ENCODE peak calls at places on chromosomes 16 and 17, in seven cellular contexts. F is ovary; K is upper lobe of right lung; G is HepG2; H is GM23248; C is CD4-positive, alpha-beta T cell; M is heart right ventricle. Z is an unnamed sample. For H3K27me3, the result is how much of the 10 kb centered on the place peaks cover.

GRCh38 chr17:33522623-33523022 is 229.5 kb upstream of the ASIC2 start:
- DNase-seq in F (no peak), M (no peak), G (no peak), H (no peak), K (no peak), C (no peak), Z (no peak)

GRCh38 chr16:30004424-30004776 is 6.4 kb downstream of the DOC2A start:
- DNase-seq in K (no peak), G (no peak), M (no peak), F (no peak), C (no peak), H (no peak), Z (no peak)

GRCh38 chr17:65660947-65661346 is 99.5 kb upstream of the AXIN2 start:
- DNase-seq in C (no peak), G (no peak), M (no peak), K (no peak), F (no peak), H (peak), Z (no peak)

GRCh38 chr16:27544671-27545070 is 5.0 kb downstream of the GTF3C1 start:
- DNase-seq in G (no peak), M (no peak), C (no peak), H (no peak), F (no peak), K (no peak), Z (no peak)

GRCh38 chr17:52995127-52995526 is 827.6 kb upstream of the KIF2B start:
- DNase-seq in M (no peak), F (no peak), G (no peak), C (no peak), K (no peak), H (no peak), Z (no peak)

GRCh38 chr16:73140944-73141343 is 93.0 kb upstream of the ZFHX3 start:
- DNase-seq in H (no peak), M (no peak), G (no peak), K (no peak), C (no peak), F (no peak), Z (no peak)

GRCh38 chr16:67537270-67537635 is 8.6 kb downstream of the RIPOR1 start:
- DNase-seq in C (peak), H (peak), F (peak), K (peak), M (peak), G (no peak), Z (no peak)

GRCh38 chr16:30553396-30553899 is 4.7 kb downstream of the ZNF764 start:
- DNase-seq in C (no peak), F (no peak), H (no peak), M (no peak), G (no peak), K (no peak), Z (no peak)

GRCh38 chr16:53991181-53992056 is 287.5 kb downstream of the FTO start:
- DNase-seq in M (no peak), G (peak), H (no peak), C (no peak), K (peak), F (no peak), Z (no peak)

GRCh38 chr16:89026121-89026612 is 49.2 kb upstream of the CBFA2T3 start:
- DNase-seq in C (no peak), H (peak), F (no peak), M (no peak), K (peak), G (no peak), Z (no peak)

GRCh38 chr16:86398622-86399021 is 111.7 kb upstream of the FOXF1 start:
- DNase-seq in C (no peak), F (no peak), M (no peak), K (no peak), H (peak), G (no peak), Z (no peak)

GRCh38 chr16:89575247-89576172 is at the start of gene CPNE7:
- DNase-seq in K (no peak), C (no peak), F (no peak), G (no peak), M (no peak), H (peak), Z (peak)

GRCh38 chr17:31147507-31148202 is 52.9 kb downstream of the NF1 start:
- DNase-seq in K (no peak), C (no peak), G (no peak), F (no peak), M (no peak), H (no peak), Z (no peak)

GRCh38 chr17:42548070-42548837 is 4.5 kb upstream of the HSD17B1 start:
- DNase-seq in H (no peak), G (no peak), C (peak), M (no peak), K (peak), F (peak), Z (no peak)

GRCh38 chr17:73585583-73585982 is 58.7 kb downstream of the SDK2 start:
- DNase-seq in C (no peak), M (no peak), H (no peak), F (no peak), K (no peak), G (no peak), Z (no peak)

GRCh38 chr16:51818342-51818944 is 667.4 kb upstream of the SALL1 start:
- DNase-seq in K (no peak), M (peak), G (peak), F (no peak), H (peak), C (no peak), Z (no peak)

GRCh38 chr17:52148969-52149351 is 9.6 kb downstream of the CA10 start:
- DNase-seq in K (no peak), F (no peak), H (no peak), M (no peak), C (no peak), G (no peak), Z (no peak)

GRCh38 chr16:64313726-64314125 is 808.1 kb downstream of the CDH11 start:
- DNase-seq in G (no peak), M (no peak), F (no peak), C (no peak), K (no peak), H (no peak), Z (no peak)

GRCh38 chr17:63293310-63293709 is 152.8 kb downstream of the CYB561 start:
- DNase-seq in C (no peak), F (no peak), G (no peak), K (no peak), H (peak), M (no peak), Z (no peak)

GRCh38 chr17:17080781-17081180 is 38.5 kb downstream of the MPRIP start:
- DNase-seq in G (no peak), M (no peak), F (no peak), H (no peak), K (peak), C (no peak), Z (no peak)

GRCh38 chr16:74868501-74868900 is 93.9 kb upstream of the FA2H start:
- DNase-seq in G (peak), C (no peak), F (no peak), H (peak), M (peak), K (no peak), Z (no peak)

GRCh38 chr17:40564883-40565744 is at the start of gene CCR7:
- DNase-seq in F (no peak), H (no peak), M (no peak), G (no peak), C (peak), K (peak), Z (no peak)

GRCh38 chr16:16143038-16143763 is 80.1 kb downstream of the ABCC6 start:
- DNase-seq in F (no peak), M (no peak), H (peak), G (peak), K (no peak), C (no peak), Z (no peak)

GRCh38 chr16:48608452-48608851 is 1.5 kb downstream of the N4BP1 start:
- DNase-seq in K (no peak), F (no peak), G (no peak), H (peak), C (no peak), M (no peak), Z (no peak)

GRCh38 chr17:29145289-29146058 is 34.7 kb downstream of the MYO18A start:
- DNase-seq in H (peak), G (peak), F (peak), C (peak), K (peak), M (peak), Z (peak)

GRCh38 chr17:28715217-28715616 is 2.5 kb downstream of the RAB34 start:
- DNase-seq in C (no peak), F (no peak), H (no peak), M (no peak), K (no peak), G (no peak), Z (no peak)

GRCh38 chr17:56737741-56738161 is 96.0 kb downstream of the C17orf67 start:
- DNase-seq in M (no peak), H (peak), C (no peak), F (no peak), G (no peak), K (no peak), Z (no peak)

GRCh38 chr17:32269377-32269776 is 3.7 kb downstream of the RHBDL3 start:
- DNase-seq in K (no peak), G (no peak), C (no peak), H (peak), M (no peak), F (no peak), Z (no peak)

GRCh38 chr16:5428932-5429331 is 331.3 kb upstream of the EEF2KMT start:
- DNase-seq in F (no peak), H (no peak), K (no peak), M (no peak), C (no peak), G (peak), Z (no peak)

GRCh38 chr16:66335704-66336329 is 30.7 kb upstream of the CDH5 start:
- DNase-seq in H (no peak), C (no peak), G (no peak), F (peak), K (peak), M (peak), Z (no peak)

GRCh38 chr17:76585048-76585648 is 512 bp downstream of the ST6GALNAC2 start:
- DNase-seq in C (no peak), M (no peak), F (peak), H (peak), G (no peak), K (peak), Z (no peak)

GRCh38 chr17:57294629-57295501 is 38.5 kb downstream of the MSI2 start:
- DNase-seq in M (peak), H (no peak), G (peak), F (no peak), K (no peak), C (peak), Z (peak)

GRCh38 chr17:44903012-44903685 is 3.9 kb upstream of the EFTUD2 start:
- DNase-seq in K (no peak), C (no peak), H (no peak), G (no peak), M (no peak), F (no peak), Z (no peak)

GRCh38 chr16:27920391-27920891 is 143.1 kb downstream of the GSG1L start:
- DNase-seq in H (peak), C (no peak), G (peak), K (no peak), F (no peak), M (no peak), Z (peak)

GRCh38 chr17:38959508-38959907 is 7.7 kb downstream of the FBXO47 start:
- DNase-seq in H (no peak), C (no peak), G (no peak), M (no peak), K (no peak), F (no peak), Z (no peak)

GRCh38 chr17:9021985-9022552 is 759 bp downstream of the NTN1 start:
- DNase-seq in M (peak), K (peak), H (peak), C (no peak), G (no peak), F (peak), Z (peak)

GRCh38 chr16:74710401-74710800 is 9.7 kb upstream of the MLKL start:
- DNase-seq in H (no peak), G (no peak), F (no peak), K (peak), M (no peak), C (no peak), Z (no peak)

DNA sequence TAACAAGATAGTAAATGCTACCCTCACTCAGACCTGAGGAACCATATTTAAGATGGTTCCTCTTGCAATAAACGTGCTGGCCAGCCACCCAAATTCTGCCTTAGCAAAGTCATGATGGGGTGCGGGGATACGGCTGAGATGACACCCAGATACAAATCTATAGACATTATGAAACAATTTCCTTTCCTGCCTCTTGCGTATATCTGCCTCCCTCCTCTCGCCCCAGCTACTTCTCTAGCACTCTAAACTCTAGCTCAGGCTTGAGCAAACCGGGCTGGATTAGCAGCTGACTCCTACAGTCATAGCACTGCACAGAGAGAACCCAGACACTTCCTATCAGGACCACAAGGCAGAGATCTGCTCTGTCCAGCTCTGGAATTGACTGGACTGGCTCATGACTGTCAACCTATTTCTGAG is 22.3 kb downstream of the CD300LF start:
- DNase-seq in K (no peak), H (no peak), C (no peak), G (no peak), M (no peak), F (no peak), Z (no peak)
- H3K27me3 ChIP-seq in K (under half), H (under half), C (under half), G (under half), M (under half), F (under half), Z (half or more)

GRCh38 chr17:6164996-6165395 is 94.8 kb downstream of the WSCD1 start:
- DNase-seq in G (no peak), H (no peak), K (no peak), M (no peak), C (no peak), F (no peak), Z (no peak)

GRCh38 chr17:6162216-6162615 is 92.0 kb downstream of the WSCD1 start:
- DNase-seq in C (no peak), G (no peak), K (no peak), H (no peak), F (no peak), M (no peak), Z (no peak)

GRCh38 chr17:6161456-6161855 is 91.3 kb downstream of the WSCD1 start:
- DNase-seq in G (no peak), H (no peak), C (no peak), M (no peak), F (no peak), K (no peak), Z (no peak)

GRCh38 chr17:6163632-6164319 is 93.6 kb downstream of the WSCD1 start:
- DNase-seq in G (no peak), F (no peak), C (no peak), M (no peak), K (no peak), H (no peak), Z (no peak)

DNA sequence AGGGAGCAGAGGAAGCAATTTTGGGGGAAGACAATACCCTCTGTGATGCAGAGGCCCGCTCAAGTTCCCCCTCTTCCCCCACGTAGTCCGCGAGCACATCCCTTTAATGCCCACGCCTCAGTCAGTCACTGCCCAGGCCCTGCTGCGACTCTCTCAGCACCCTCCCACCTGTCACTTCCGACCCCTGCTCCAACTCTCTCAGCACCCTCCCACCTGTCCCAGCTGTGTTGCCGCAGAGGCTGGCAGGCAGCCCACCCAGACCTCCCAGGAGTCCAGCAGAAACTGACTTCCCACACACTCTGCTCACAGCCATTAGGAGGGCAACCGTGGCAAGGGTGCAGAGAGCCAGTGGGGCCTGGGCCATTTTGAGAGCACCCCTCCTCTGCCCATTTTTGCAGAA is 92.7 kb downstream of the WSCD1 start:
- DNase-seq in H (no peak), C (no peak), K (no peak), F (no peak), G (no peak), M (no peak), Z (no peak)
- H3K27me3 ChIP-seq in H (under half), C (under half), K (under half), F (under half), G (under half), M (under half), Z (half or more)

GRCh38 chr17:79026345-79027273 is 2.6 kb downstream of the C1QTNF1 start:
- DNase-seq in F (peak), G (peak), H (peak), K (peak), M (no peak), C (no peak), Z (peak)

GRCh38 chr17:79024901-79025737 is 1.1 kb downstream of the C1QTNF1 start:
- DNase-seq in H (peak), K (peak), C (no peak), M (peak), F (peak), G (no peak), Z (no peak)

GRCh38 chr17:79023180-79023705 is 726 bp upstream of the C1QTNF1 start:
- DNase-seq in F (peak), M (no peak), C (no peak), G (no peak), H (no peak), K (peak), Z (no peak)

GRCh38 chr17:79022507-79022991 is 1.4 kb upstream of the C1QTNF1 start:
- DNase-seq in C (no peak), M (peak), H (no peak), G (no peak), F (peak), K (peak), Z (no peak)

DNA sequence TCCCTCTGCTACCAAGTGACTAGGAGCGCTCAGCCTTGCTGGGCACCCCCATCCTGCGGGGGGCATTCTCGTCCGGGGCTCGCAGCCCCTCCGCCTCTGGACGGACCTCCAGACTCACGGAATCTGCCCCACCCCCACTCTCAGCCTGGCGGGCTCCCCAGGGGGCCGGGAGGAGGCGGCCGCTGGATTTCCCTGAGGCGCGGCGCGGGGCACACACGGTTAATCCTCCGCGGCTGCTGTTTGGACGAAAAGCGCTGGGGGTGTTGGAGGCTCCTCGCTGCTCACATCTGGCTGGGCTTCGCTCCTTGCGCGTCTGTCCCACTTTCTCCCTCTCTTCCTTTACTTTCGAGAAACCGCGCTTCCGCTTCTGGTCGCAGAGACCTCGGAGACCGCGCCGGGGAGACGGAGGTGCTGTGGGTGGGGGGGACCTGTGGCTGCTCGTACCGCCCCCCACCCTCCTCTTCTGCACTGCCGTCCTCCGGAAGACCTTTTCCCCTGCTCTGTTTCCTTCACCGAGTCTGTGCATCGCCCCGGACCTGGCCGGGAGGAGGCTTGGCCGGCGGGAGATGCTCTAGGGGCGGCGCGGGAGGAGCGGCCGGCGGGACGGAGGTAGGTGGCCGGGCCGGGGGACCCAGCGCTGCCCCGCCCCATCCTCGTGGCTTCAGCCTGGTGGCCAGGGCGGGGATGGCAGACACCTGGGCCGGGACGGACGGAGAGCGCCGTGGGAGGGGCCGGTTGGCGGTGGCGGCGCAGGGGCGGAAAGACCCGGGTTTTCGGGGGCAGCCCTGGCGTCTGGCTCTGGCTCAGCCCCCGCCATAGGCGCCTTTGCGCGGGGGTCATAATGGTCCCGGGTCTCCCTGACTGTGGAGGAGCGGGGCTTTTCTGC is at the start of gene C1QTNF1:
- DNase-seq in K (peak), M (peak), F (peak), G (no peak), C (peak), H (peak), Z (no peak)
- H3K27me3 ChIP-seq in K (under half), M (under half), F (under half), G (under half), C (under half), H (under half), Z (under half)

GRCh38 chr16:49859139-49859947 is 3.4 kb upstream of the ZNF423 start:
- DNase-seq in H (peak), K (peak), F (peak), C (no peak), G (no peak), M (peak), Z (no peak)

GRCh38 chr16:49860593-49860992 is 4.7 kb upstream of the ZNF423 start:
- DNase-seq in M (no peak), K (no peak), G (no peak), H (no peak), F (no peak), C (no peak), Z (no peak)

GRCh38 chr16:49856741-49857330 is 924 bp upstream of the ZNF423 start:
- DNase-seq in K (peak), C (no peak), M (peak), F (peak), H (peak), G (peak), Z (no peak)

GRCh38 chr16:49857423-49858181 is 1.7 kb upstream of the ZNF423 start:
- DNase-seq in F (peak), K (peak), H (peak), M (peak), C (peak), G (peak), Z (peak)

DNA sequence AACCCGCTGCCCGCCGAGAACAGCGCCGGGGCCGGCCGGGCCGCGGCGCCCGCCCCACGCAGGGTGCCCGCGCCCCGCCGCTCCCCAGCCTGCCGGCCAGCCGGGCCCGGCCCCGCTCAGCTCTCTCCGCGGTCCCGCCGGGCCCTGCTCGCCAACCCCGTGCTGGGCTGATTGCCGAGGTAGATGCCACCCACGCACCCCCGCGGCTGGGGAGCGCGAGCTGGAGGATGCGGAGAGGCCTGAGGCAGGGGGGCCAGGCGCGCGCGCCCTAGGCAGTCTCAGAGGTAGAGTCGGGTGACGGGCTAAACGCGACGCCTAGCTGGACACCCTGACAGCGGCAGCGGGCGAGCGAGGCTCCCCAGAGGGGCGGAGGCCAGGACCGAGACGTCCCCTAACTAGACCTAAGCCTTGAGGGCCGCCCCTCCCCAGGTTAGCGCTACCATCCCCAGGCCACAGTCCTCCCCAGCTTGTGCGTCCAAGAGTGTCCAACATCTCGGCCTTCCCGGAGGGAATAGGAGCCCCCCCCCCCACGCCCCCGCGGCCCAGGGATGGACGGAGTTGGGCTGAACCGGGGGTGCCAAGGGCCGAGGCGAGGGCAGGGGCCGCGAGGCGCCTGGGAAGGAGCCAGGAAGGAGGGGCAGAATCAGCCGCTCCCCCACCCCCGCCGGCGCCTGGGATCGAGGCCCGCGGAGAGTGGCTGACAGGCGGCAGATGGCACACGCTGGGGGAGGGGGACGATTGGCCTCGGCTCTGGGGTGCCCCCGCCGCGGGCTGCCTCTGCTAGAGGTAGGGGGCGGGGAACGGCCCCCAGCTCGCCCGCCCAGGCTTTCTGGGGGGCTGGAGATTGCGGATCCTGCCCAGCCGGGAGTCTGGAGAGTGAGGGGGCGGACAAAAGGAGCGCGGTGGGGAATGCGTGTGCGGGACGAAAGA is 2.6 kb upstream of the ZNF423 start:
- DNase-seq in G (no peak), K (peak), F (peak), M (peak), H (peak), C (peak), Z (no peak)
- H3K27me3 ChIP-seq in G (under half), K (under half), F (under half), M (under half), H (under half), C (under half), Z (half or more)